ENCODE peak calls at places on chromosomes 3 and 15, in four cellular contexts. O is fibroblast of pulmonary artery, G is omental fat pad, E is endothelial cell. Z is an unnamed sample.

GRCh38 chr15:60183366-60183765 is 179.3 kb downstream of the FOXB1 start:
- DNase-seq in O (no peak), G (no peak), E (no peak), Z (no peak)

GRCh38 chr15:54273928-54274327 is 295.7 kb downstream of the UNC13C start:
- DNase-seq in O (peak), G (no peak), E (peak), Z (peak)

GRCh38 chr15:53226559-53226958 is 436.4 kb upstream of the ONECUT1 start:
- DNase-seq in O (no peak), G (no peak), E (no peak), Z (no peak)

GRCh38 chr3:40971191-40972168 is 227.8 kb upstream of the CTNNB1 start:
- DNase-seq in O (peak), G (peak), E (no peak), Z (no peak)

GRCh38 chr3:54020436-54020835 is 101.9 kb upstream of the CACNA2D3 start:
- DNase-seq in O (no peak), G (no peak), E (no peak), Z (no peak)

GRCh38 chr15:48336940-48337339 is 5.7 kb downstream of the DUT start:
- DNase-seq in O (peak), G (no peak), E (peak), Z (peak)

GRCh38 chr3:23203651-23204111 is 554 bp downstream of the UBE2E2 start:
- DNase-seq in O (no peak), G (no peak), E (peak), Z (peak)

GRCh38 chr15:28105224-28105791 is 6.2 kb upstream of the OCA2 start:
- DNase-seq in O (no peak), G (no peak), E (no peak), Z (no peak)

GRCh38 chr15:92580521-92580920 is 75.1 kb downstream of the FAM174B start:
- DNase-seq in O (no peak), G (no peak), E (no peak), Z (no peak)

GRCh38 chr15:37819191-37819590 is 115.2 kb upstream of the TMCO5A start:
- DNase-seq in O (peak), G (no peak), E (no peak), Z (no peak)

GRCh38 chr3:141076821-141077571 is 25.8 kb downstream of the SPSB4 start:
- DNase-seq in O (peak), G (peak), E (no peak), Z (peak)

GRCh38 chr3:44984335-44984734 is 8.3 kb downstream of the EXOSC7 start:
- DNase-seq in O (no peak), G (no peak), E (no peak), Z (no peak)

GRCh38 chr15:28960979-28961378 is 75.2 kb downstream of the APBA2 start:
- DNase-seq in O (peak), G (no peak), E (no peak), Z (no peak)

GRCh38 chr3:86949850-86950249 is 41.1 kb downstream of the VGLL3 start:
- DNase-seq in O (no peak), G (no peak), E (no peak), Z (no peak)

GRCh38 chr3:184375747-184376495 is 2.1 kb downstream of the THPO start:
- DNase-seq in O (no peak), G (no peak), E (no peak), Z (no peak)

GRCh38 chr3:53045784-53046170 is at the start of gene SFMBT1:
- DNase-seq in O (peak), G (no peak), E (peak), Z (peak)

GRCh38 chr15:83845230-83845629 is 191.3 kb downstream of the ADAMTSL3 start:
- DNase-seq in O (peak), G (no peak), E (no peak), Z (no peak)

GRCh38 chr15:57436961-57437360 is 60.7 kb downstream of the CGNL1 start:
- DNase-seq in O (no peak), G (no peak), E (no peak), Z (no peak)

GRCh38 chr3:173745952-173746682 is 348.6 kb downstream of the NLGN1 start:
- DNase-seq in O (peak), G (no peak), E (no peak), Z (peak)

GRCh38 chr3:153055217-153055616 is 106.8 kb upstream of the RAP2B start:
- DNase-seq in O (no peak), G (no peak), E (no peak), Z (no peak)

GRCh38 chr3:159894386-159894785 is 94.2 kb upstream of the IL12A start:
- DNase-seq in O (no peak), G (no peak), E (no peak), Z (no peak)

GRCh38 chr15:71093089-71094024 is 21.9 kb upstream of the THSD4 start:
- DNase-seq in O (peak), G (no peak), E (no peak), Z (no peak)

GRCh38 chr15:62297933-62298332 is 132.8 kb upstream of the C2CD4B start:
- DNase-seq in O (no peak), G (no peak), E (no peak), Z (no peak)

GRCh38 chr15:80949756-80950155 is 39.9 kb downstream of the MESD start:
- DNase-seq in O (no peak), G (no peak), E (no peak), Z (no peak)

GRCh38 chr15:62306851-62307504 is 141.9 kb upstream of the C2CD4B start:
- DNase-seq in O (peak), G (peak), E (peak), Z (peak)

GRCh38 chr15:70892912-70893560 is 410 bp downstream of the LRRC49 start:
- DNase-seq in O (peak), G (no peak), E (peak), Z (peak)

GRCh38 chr3:23867400-23867799 is 49.4 kb downstream of the NKIRAS1 start:
- DNase-seq in O (no peak), G (no peak), E (no peak), Z (no peak)

GRCh38 chr3:87088366-87088983 is 97.5 kb upstream of the VGLL3 start:
- DNase-seq in O (peak), G (no peak), E (peak), Z (no peak)

GRCh38 chr15:101369676-101370075 is 74.6 kb upstream of the SNRPA1 start:
- DNase-seq in O (no peak), G (no peak), E (no peak), Z (no peak)

GRCh38 chr3:137468446-137468845 is 295.7 kb upstream of the SOX14 start:
- DNase-seq in O (no peak), G (no peak), E (no peak), Z (no peak)

GRCh38 chr3:71690222-71690821 is 34.9 kb downstream of the EIF4E3 start:
- DNase-seq in O (peak), G (no peak), E (peak), Z (no peak)

GRCh38 chr15:57422113-57422754 is 45.9 kb downstream of the CGNL1 start:
- DNase-seq in O (peak), G (no peak), E (no peak), Z (peak)

GRCh38 chr3:37608061-37608702 is 253.5 kb upstream of the CTDSPL start:
- DNase-seq in O (no peak), G (no peak), E (no peak), Z (no peak)

DNA sequence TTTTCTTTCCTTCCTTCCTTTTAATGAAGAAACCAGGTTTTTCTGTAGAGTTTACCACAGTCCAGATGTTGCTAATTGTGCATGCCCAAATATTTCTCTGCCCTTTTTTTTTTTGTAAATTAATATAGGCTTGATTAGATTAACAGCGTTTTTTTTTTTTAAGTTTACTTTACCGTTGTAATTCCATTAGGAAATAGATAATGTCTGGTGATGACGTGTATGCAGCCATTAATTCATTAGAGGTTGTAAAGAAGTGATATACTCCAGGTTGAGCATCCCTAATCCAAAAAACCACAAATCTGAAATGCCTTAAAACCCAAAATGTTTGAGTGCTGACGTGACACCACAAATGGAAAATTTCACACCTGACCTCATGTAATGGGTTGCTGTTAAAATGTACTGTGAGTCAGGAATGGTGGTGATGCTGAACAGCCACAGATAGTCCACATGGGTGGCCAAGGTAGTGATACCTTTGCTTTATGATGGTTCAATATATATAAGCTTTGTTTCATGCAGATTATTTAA is 43.2 kb downstream of the KNL1 start:
- DNase-seq in O (no peak), G (no peak), E (no peak), Z (no peak)
- TF ChIP-seq CTCF in O (no peak), G (no peak), E (no peak), Z (no peak)

GRCh38 chr3:112437146-112438022 is 61.9 kb downstream of the BTLA start:
- DNase-seq in O (peak), G (no peak), E (no peak), Z (peak)
- TF ChIP-seq CTCF in O (peak), G (no peak), E (no peak), Z (peak)

GRCh38 chr3:61527011-61527410 is 34.4 kb upstream of the PTPRG start:
- DNase-seq in O (no peak), G (no peak), E (no peak), Z (no peak)

GRCh38 chr3:61532739-61533500 is 28.5 kb upstream of the PTPRG start:
- DNase-seq in O (no peak), G (no peak), E (no peak), Z (no peak)

GRCh38 chr3:61526307-61526706 is 35.1 kb upstream of the PTPRG start:
- DNase-seq in O (no peak), G (no peak), E (no peak), Z (no peak)

GRCh38 chr3:61531528-61531927 is 29.8 kb upstream of the PTPRG start:
- DNase-seq in O (no peak), G (no peak), E (no peak), Z (no peak)

GRCh38 chr3:61530355-61530754 is 31.0 kb upstream of the PTPRG start:
- DNase-seq in O (peak), G (no peak), E (peak), Z (peak)
- TF ChIP-seq CTCF in O (peak), G (no peak), E (peak), Z (peak)

DNA sequence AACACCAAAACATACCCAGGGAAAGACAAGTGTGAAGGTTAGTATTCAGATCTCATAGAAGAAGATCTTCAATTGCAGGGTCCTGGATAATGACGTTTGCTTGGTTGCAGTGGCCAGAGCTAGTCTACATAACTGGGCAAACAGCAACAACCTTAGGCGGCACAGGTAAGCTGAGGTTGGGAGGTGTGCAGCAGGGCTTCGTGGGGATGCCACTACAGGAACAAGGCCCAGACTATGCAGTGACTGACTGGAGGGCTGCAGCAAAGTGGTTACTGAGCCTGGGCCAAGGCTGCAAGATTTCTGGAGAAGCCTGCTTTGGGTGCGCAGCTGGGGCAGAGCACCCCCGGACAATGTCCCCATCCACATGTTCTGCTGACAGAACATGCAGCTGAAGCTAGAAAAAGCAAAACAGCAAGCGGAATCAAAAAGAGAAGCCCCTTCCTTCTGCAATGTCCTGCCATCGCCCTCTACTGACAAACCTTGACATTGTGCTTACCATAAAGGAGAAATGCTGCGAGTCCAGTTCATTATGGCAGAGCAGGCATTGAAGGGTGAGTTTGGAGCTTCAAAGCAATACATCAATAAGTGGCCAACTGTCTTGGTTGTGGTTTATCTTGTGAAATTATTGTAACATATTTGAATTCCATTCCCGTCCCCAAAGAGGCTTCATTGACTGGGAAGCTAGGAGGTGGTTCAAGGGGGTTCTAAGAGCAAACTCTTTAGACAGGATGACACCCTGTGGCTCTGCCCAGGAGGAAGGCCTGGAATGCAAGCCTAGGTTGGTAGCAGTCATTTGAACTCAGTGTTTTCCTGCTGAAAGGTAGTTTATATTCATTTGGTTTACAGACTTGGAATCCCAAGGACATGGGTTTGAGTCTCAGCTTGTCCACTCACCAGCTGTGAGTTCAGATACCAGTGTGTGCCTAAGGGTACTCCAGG is 217.0 kb downstream of the PDCD6IP start:
- DNase-seq in O (peak), G (no peak), E (peak), Z (peak)
- TF ChIP-seq CTCF in O (peak), G (no peak), E (no peak), Z (peak)

GRCh38 chr3:189690237-189690636 is 59.0 kb downstream of the TP63 start:
- DNase-seq in O (no peak), G (no peak), E (no peak), Z (no peak)

GRCh38 chr3:189689625-189690024 is 58.4 kb downstream of the TP63 start:
- DNase-seq in O (no peak), G (no peak), E (no peak), Z (no peak)

GRCh38 chr3:189688296-189688695 is 57.1 kb downstream of the TP63 start:
- DNase-seq in O (no peak), G (no peak), E (no peak), Z (no peak)

GRCh38 chr3:189687475-189687874 is 56.3 kb downstream of the TP63 start:
- DNase-seq in O (no peak), G (no peak), E (no peak), Z (no peak)

GRCh38 chr3:189690672-189691071 is 59.5 kb downstream of the TP63 start:
- DNase-seq in O (no peak), G (no peak), E (no peak), Z (no peak)
- TF ChIP-seq CTCF in O (no peak), G (no peak), E (no peak), Z (no peak)

GRCh38 chr3:50466177-50466576 is 37.3 kb downstream of the CACNA2D2 start:
- DNase-seq in O (no peak), G (no peak), E (no peak), Z (no peak)
- TF ChIP-seq CTCF in O (no peak), G (no peak), E (no peak), Z (no peak)

DNA sequence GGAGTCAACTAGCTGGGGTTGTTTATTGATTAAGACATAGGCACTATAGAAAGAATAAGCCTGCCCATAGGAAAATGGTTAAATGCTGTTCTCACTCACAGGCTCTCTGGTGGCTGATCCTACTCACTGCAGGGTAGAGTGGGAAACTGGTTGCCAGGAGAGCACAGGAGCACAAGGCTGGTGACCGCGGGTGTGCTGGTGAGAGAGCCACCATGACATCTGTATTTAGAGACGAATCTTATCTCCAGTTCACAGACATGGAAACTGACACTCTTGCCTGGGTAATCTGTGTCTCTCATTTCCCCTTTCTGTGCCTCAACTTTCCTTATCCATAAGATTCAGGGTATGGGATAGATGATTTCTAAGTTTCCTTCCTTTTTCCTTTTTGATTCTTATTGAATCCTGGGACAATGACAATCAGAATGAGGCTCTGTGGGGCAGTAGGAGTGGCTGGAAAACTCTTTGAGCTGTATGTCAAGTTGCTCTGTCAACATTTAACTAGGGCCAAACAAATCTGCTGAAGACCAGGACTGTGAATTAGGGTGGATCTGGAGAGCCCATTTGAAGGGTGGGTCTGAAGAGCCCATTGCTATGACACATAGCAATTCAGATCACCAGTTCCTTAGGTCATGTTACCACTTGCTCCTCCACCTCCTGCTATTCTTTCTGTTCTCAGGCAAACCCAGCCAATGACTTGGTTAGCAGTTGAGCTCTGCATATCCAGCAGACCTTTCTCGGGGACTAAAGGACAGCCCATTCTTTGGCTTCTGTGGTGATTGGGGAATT is 286.1 kb upstream of the TBL1XR1 start:
- DNase-seq in O (no peak), G (no peak), E (peak), Z (peak)
- TF ChIP-seq CTCF in O (peak), G (no peak), E (peak), Z (peak)

GRCh38 chr15:69748700-69749099 is 296.1 kb downstream of the RPLP1 start:
- DNase-seq in O (no peak), G (no peak), E (no peak), Z (no peak)

GRCh38 chr15:69747193-69747592 is 294.6 kb downstream of the RPLP1 start:
- DNase-seq in O (no peak), G (no peak), E (no peak), Z (no peak)

GRCh38 chr15:69749797-69750196 is 297.2 kb downstream of the RPLP1 start:
- DNase-seq in O (peak), G (no peak), E (no peak), Z (peak)

GRCh38 chr15:69749274-69749673 is 296.7 kb downstream of the RPLP1 start:
- DNase-seq in O (no peak), G (no peak), E (no peak), Z (no peak)

DNA sequence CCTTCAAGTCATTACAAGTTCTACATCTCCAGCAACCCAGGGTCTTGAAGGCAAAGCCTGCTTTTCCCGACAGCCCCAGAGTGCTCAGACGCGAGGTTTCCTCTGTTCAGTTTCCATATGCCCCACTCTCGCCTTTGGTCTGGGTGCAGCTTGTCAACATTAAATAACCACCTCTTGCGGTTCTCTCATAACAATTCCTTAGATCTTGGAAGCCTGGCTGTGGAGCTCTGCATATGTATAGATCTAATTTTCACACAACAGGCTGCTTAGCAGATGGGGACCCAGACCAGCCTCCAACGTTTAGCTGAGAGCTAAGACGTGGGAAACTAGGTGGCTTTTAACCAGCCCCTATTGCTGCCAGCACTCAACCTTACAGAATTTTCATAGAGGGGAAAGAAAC is 295.5 kb downstream of the RPLP1 start:
- DNase-seq in O (no peak), G (no peak), E (no peak), Z (no peak)
- TF ChIP-seq CTCF in O (no peak), G (no peak), E (no peak), Z (no peak)

GRCh38 chr3:29143151-29143550 is 137.7 kb upstream of the RBMS3 start:
- DNase-seq in O (no peak), G (no peak), E (no peak), Z (no peak)

GRCh38 chr3:29144361-29144760 is 136.5 kb upstream of the RBMS3 start:
- DNase-seq in O (peak), G (no peak), E (no peak), Z (peak)

GRCh38 chr3:29145370-29145769 is 135.5 kb upstream of the RBMS3 start:
- DNase-seq in O (no peak), G (no peak), E (no peak), Z (no peak)

GRCh38 chr3:29141912-29142262 is 139.0 kb upstream of the RBMS3 start:
- DNase-seq in O (no peak), G (no peak), E (no peak), Z (no peak)

DNA sequence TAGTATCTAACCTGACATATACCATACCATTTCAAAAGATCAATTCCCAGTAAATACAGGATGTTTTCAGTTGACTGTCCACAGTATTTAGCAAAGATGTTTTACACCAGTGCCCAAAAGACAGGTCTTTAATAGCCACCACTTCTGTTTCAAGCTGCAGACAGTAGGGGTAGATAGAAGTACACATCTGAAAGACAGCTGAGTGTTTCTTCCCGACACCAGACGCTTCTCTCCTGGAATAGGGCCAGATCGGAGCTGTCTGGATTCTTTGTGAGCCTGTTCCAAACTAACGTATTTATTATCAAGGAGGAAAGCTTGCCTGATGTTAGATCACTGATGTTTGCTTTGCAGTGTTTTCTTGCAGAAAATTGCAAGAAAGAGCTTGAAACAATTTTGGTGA is 136.1 kb upstream of the RBMS3 start:
- DNase-seq in O (peak), G (no peak), E (no peak), Z (peak)
- TF ChIP-seq CTCF in O (peak), G (no peak), E (no peak), Z (peak)